ENCODE peak calls at places on chromosomes 13 and 19, in nine cellular contexts. P is ascending aorta, C is body of pancreas, R is upper lobe of left lung, S is tibial nerve, G is tibial artery, Q is heart left ventricle, L is transverse colon, H is endodermal cell. K is an unnamed sample.

GRCh38 chr19:13995878-13996765 is 10.0 kb downstream of the RFX1 start:
- DNase-seq in P (no peak), C (no peak), R (no peak), S (no peak), G (no peak), Q (no peak), L (no peak), H (no peak), K (no peak)

GRCh38 chr13:24007979-24008620 is 110.8 kb upstream of the C1QTNF9B start:
- DNase-seq in P (no peak), C (no peak), R (no peak), S (no peak), G (no peak), Q (no peak), L (no peak), H (no peak), K (no peak)

GRCh38 chr19:45306040-45306439 is 16.6 kb downstream of the CKM start:
- DNase-seq in P (no peak), C (no peak), R (no peak), S (no peak), G (no peak), Q (no peak), L (no peak), H (no peak), K (no peak)

GRCh38 chr13:20400774-20401173 is 124.9 kb downstream of the CRYL1 start:
- DNase-seq in P (no peak), C (no peak), R (no peak), S (no peak), G (no peak), Q (no peak), L (no peak), H (no peak), K (no peak)

GRCh38 chr19:58305932-58306323 is 751 bp downstream of the ERVK3-1 start:
- DNase-seq in P (no peak), C (no peak), R (no peak), S (no peak), G (no peak), Q (no peak), L (peak; percentile 11), H (no peak), K (no peak)

GRCh38 chr13:22744688-22745452 is 435.9 kb upstream of the SGCG start:
- DNase-seq in P (no peak), C (no peak), R (peak; percentile 48), S (no peak), G (no peak), Q (no peak), L (no peak), H (no peak), K (no peak)

GRCh38 chr13:46575843-46576242 is 22.9 kb downstream of the LRCH1 start:
- DNase-seq in P (no peak), C (no peak), R (no peak), S (no peak), G (no peak), Q (no peak), L (no peak), H (no peak), K (no peak)

GRCh38 chr19:52542984-52543664 is 15.7 kb downstream of the ZNF808 start:
- DNase-seq in P (no peak), C (no peak), R (no peak), S (no peak), G (no peak), Q (no peak), L (no peak), H (no peak), K (no peak)

GRCh38 chr13:49859568-49859967 is 67.1 kb upstream of the KPNA3 start:
- DNase-seq in P (no peak), C (peak; percentile 31), R (no peak), S (no peak), G (no peak), Q (no peak), L (peak; percentile 11), H (no peak), K (no peak)

DNA sequence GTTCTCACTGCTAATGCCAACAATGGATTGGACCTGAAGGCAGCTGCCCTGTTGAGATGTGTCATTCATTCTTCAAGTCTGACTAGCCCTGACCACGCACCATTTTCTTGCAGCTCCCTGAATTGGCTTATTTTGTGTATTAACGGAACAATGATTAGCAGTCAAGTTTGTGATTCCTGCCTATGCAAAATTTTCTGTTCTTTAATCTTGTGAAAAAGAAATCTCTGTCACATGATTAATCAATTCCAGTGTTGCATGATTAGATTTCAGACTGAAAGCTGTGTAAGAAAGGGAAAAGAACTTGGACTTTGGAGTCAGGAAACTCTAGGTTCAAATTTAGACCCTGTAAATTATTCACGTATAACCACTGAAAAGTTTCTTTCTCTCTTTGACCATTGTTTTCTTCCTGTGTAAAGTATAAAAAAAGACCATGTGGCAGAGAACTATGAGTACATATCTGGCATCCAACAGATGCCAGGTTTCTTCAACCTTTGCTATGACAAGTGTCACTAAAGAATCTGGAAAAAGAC is 64.5 kb upstream of the SLC10A2 start:
- DNase-seq in P (no peak), C (no peak), R (no peak), S (no peak), G (no peak), Q (no peak), L (no peak), H (no peak), K (peak; percentile 2)
- H3K4me3 ChIP-seq in P (no peak overlapping the region), C (no peak overlapping the region), R (no peak overlapping the region), S (no peak overlapping the region), G (no peak overlapping the region), Q (no peak overlapping the region), L (no peak overlapping the region), H (no peak overlapping the region), K (no peak overlapping the region)

GRCh38 chr13:97072297-97072696 is 78.0 kb upstream of the OXGR1 start:
- DNase-seq in P (no peak), C (no peak), R (no peak), S (no peak), G (no peak), Q (no peak), L (no peak), H (no peak), K (no peak)

GRCh38 chr13:97068964-97069815 is 74.9 kb upstream of the OXGR1 start:
- DNase-seq in P (no peak), C (no peak), R (no peak), S (no peak), G (no peak), Q (no peak), L (no peak), H (no peak), K (no peak)

GRCh38 chr13:97068146-97068545 is 73.9 kb upstream of the OXGR1 start:
- DNase-seq in P (no peak), C (no peak), R (no peak), S (no peak), G (no peak), Q (no peak), L (no peak), H (no peak), K (no peak)

GRCh38 chr13:97067342-97067895 is 73.1 kb upstream of the OXGR1 start:
- DNase-seq in P (no peak), C (no peak), R (peak; percentile 44), S (no peak), G (no peak), Q (no peak), L (no peak), H (no peak), K (no peak)
- TF ChIP-seq CTCF in P (no peak), C (no peak), R (no peak), S (no peak), G (no peak), Q (no peak), L (no peak), H (peak; percentile 51), K (peak; percentile 16)

GRCh38 chr13:92804926-92805325 is 421.7 kb upstream of the GPC6 start:
- DNase-seq in P (no peak), C (no peak), R (no peak), S (no peak), G (no peak), Q (no peak), L (no peak), H (no peak), K (no peak)

GRCh38 chr13:92807343-92807742 is 419.3 kb upstream of the GPC6 start:
- DNase-seq in P (no peak), C (no peak), R (no peak), S (no peak), G (no peak), Q (no peak), L (no peak), H (no peak), K (no peak)

GRCh38 chr13:92808007-92808406 is 418.6 kb upstream of the GPC6 start:
- DNase-seq in P (no peak), C (no peak), R (no peak), S (no peak), G (no peak), Q (no peak), L (no peak), H (no peak), K (no peak)

GRCh38 chr13:92805766-92806165 is 420.8 kb upstream of the GPC6 start:
- DNase-seq in P (no peak), C (no peak), R (no peak), S (no peak), G (no peak), Q (no peak), L (no peak), H (no peak), K (no peak)

DNA sequence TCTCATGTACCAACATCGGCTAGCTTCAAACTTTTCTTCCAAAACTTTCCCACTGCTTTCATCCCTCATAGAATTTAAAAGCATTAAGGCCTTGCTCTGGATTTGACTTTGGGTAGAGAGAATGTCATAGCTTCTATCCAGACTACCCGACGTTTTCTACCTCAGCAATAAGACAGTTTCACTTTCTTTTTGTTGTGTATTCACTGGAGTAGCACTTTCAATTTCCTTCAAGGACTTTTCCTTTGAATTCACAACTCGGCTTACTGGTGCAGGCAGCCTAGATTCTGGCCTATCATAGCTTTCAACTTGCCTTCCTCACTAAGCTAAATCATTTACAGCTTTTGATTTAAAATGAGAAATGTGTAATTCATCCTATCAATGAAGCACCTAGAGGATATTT is 420.4 kb upstream of the GPC6 start:
- DNase-seq in P (no peak), C (no peak), R (no peak), S (no peak), G (no peak), Q (no peak), L (no peak), H (no peak), K (no peak)
- H3K27ac ChIP-seq in P (peak overlapping the region; percentile 28), C (peak overlapping the region; percentile 22), R (peak overlapping the region; percentile 50), S (no peak overlapping the region), G (peak overlapping the region; percentile 73), Q (peak overlapping the region; percentile 46), L (peak overlapping the region; percentile 49), H (no peak overlapping the region), K (no peak overlapping the region)

DNA sequence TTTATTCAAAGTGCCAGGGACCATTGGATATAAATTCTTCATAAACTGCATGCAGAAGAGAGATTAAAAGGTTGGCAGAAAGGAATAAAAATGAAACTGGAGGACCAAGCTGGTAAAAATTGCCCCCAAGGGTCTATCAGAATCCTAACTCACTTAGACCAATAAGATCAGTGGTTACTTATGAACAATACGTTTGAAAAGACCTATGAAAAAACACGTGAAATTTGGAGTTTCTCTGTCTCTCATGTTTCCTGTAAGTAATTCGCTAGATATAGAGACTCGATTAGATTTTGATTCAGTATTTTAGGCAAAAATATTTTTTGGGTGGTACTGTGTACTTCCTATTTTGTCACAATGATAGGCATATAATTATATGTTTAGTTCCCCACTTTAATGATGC is 22.9 kb downstream of the GARRE1 start:
- DNase-seq in P (no peak), C (no peak), R (no peak), S (no peak), G (no peak), Q (no peak), L (no peak), H (no peak), K (no peak)
- H3K4me3 ChIP-seq in P (no peak overlapping the region), C (no peak overlapping the region), R (no peak overlapping the region), S (no peak overlapping the region), G (no peak overlapping the region), Q (no peak overlapping the region), L (no peak overlapping the region), H (no peak overlapping the region), K (no peak overlapping the region)

K was measured in keratinocyte.